ENCODE peak calls at places on chromosomes 6 and 20, in six cellular contexts. Y is cardiac muscle cell, F is spleen, I is AG09309, M is Peyer's patch, U is colonic mucosa. X is an unnamed sample.
A peak's percentile ranks its signal among the peaks of the same experiment; 100 is the strongest.

GRCh38 chr6:38909020-38909730 is 139.4 kb upstream of the GLP1R start:
- DNase-seq in Y (no peak), I (no peak), U (no peak), F (no peak), M (no peak), X (no peak)

GRCh38 chr6:10310826-10311225 is 104.0 kb downstream of the TFAP2A start:
- DNase-seq in F (no peak), Y (no peak), I (no peak), M (no peak), U (no peak), X (no peak)

GRCh38 chr6:43274916-43275597 is 23.0 kb upstream of the SLC22A7 start:
- DNase-seq in M (no peak), Y (no peak), I (no peak), U (peak; percentile 89), F (no peak), X (no peak)

GRCh38 chr6:28941681-28942448 is 18.1 kb upstream of the TRIM27 start:
- DNase-seq in F (no peak), M (no peak), Y (peak; percentile 60), U (no peak), I (no peak), X (no peak)

GRCh38 chr6:21438237-21438985 is 155.1 kb upstream of the SOX4 start:
- DNase-seq in F (no peak), U (no peak), Y (no peak), M (no peak), I (no peak), X (peak; percentile 95)

GRCh38 chr20:47761478-47762047 is 23.7 kb downstream of the SULF2 start:
- DNase-seq in F (no peak), I (no peak), Y (peak; percentile 74), U (no peak), M (no peak), X (no peak)

GRCh38 chr20:17762243-17762872 is 62.6 kb downstream of the BANF2 start:
- DNase-seq in I (no peak), F (no peak), M (no peak), Y (no peak), U (no peak), X (no peak)

GRCh38 chr6:72894091-72894490 is 272.2 kb downstream of the KCNQ5 start:
- DNase-seq in M (no peak), I (no peak), Y (no peak), U (no peak), F (no peak), X (no peak)

GRCh38 chr6:107128175-107128574 is 12.9 kb upstream of the BEND3 start:
- DNase-seq in M (no peak), Y (no peak), U (no peak), F (no peak), I (peak; percentile 27), X (no peak)

GRCh38 chr6:20340459-20340858 is 61.2 kb upstream of the E2F3 start:
- DNase-seq in U (no peak), M (no peak), I (no peak), F (no peak), Y (no peak), X (peak; percentile 10)

GRCh38 chr6:17863971-17864754 is 123.3 kb downstream of the KIF13A start:
- DNase-seq in M (no peak), I (no peak), F (no peak), U (peak; percentile 61), Y (no peak), X (no peak)

GRCh38 chr6:34044945-34045595 is 100.8 kb downstream of the GRM4 start:
- DNase-seq in M (no peak), F (no peak), Y (no peak), I (no peak), U (no peak), X (peak; percentile 59)

GRCh38 chr6:123503619-123504018 is 133.1 kb downstream of the TRDN start:
- DNase-seq in Y (no peak), F (no peak), U (no peak), I (no peak), M (no peak), X (no peak)

GRCh38 chr20:52985687-52986086 is 13.5 kb downstream of the TSHZ2 start:
- DNase-seq in U (no peak), F (no peak), Y (no peak), I (no peak), M (no peak), X (no peak)

GRCh38 chr20:6636209-6637159 is 131.0 kb upstream of the BMP2 start:
- DNase-seq in Y (peak; percentile 71), F (no peak), I (peak; percentile 40), M (no peak), U (peak; percentile 51), X (peak; percentile 16)

GRCh38 chr6:131173680-131174079 is 38.4 kb downstream of the AKAP7 start:
- DNase-seq in Y (no peak), I (no peak), U (no peak), M (no peak), F (no peak), X (no peak)

GRCh38 chr20:3383878-3384495 is 23.5 kb downstream of the DNAAF9 start:
- DNase-seq in Y (no peak), I (no peak), U (no peak), F (no peak), M (no peak), X (peak; percentile 50)

GRCh38 chr6:69866351-69867074 is at the start of gene COL19A1:
- DNase-seq in M (peak; percentile 74), F (peak; percentile 90), I (no peak), U (peak; percentile 21), Y (peak; percentile 51), X (peak; percentile 73)

GRCh38 chr6:101003075-101003474 is 121.9 kb upstream of the ASCC3 start:
- DNase-seq in I (no peak), Y (no peak), M (no peak), U (no peak), F (no peak), X (no peak)

GRCh38 chr6:168228676-168229367 is 90.8 kb downstream of the DACT2 start:
- DNase-seq in F (no peak), M (no peak), U (no peak), I (no peak), Y (no peak), X (no peak)

GRCh38 chr6:76518443-76518842 is 446.0 kb upstream of the IMPG1 start:
- DNase-seq in M (no peak), F (no peak), I (no peak), Y (no peak), U (no peak), X (no peak)

GRCh38 chr6:25218346-25218745 is 60.8 kb upstream of the CARMIL1 start:
- DNase-seq in F (peak; percentile 60), U (no peak), Y (no peak), I (no peak), M (no peak), X (no peak)

GRCh38 chr6:150247803-150248202 is 105.0 kb downstream of the PPP1R14C start:
- DNase-seq in I (no peak), F (no peak), M (no peak), Y (no peak), U (no peak), X (no peak)

GRCh38 chr6:15254074-15254975 is 8.5 kb downstream of the JARID2 start:
- DNase-seq in U (no peak), M (no peak), F (no peak), I (no peak), Y (no peak), X (peak; percentile 86)
- TF ChIP-seq CTCF in U (no peak), M (no peak), F (no peak), I (no peak), Y (no peak), X (peak; percentile 29)

DNA sequence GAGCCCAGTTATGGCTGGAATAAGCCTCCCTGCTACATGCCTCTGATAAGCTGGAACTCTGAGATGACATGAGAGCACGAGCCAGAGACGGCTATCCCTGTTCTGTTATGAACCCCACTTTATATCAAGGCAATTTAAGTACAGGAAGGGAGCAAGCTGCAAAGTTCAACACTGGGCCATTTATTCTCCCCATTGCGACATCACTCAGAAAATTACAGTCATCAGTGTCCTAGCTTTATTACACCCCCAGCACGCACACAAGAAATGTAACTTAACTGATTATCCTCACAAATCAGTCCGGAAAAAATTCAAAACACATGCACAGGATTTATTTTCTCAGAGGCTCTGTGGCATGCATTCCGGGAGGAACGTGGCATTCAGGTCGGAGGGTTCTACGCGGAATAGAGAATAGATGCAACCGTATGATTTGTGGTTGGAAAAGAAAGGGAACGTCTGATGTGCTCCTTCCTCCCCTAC is 125.4 kb upstream of the SLC2A12 start:
- DNase-seq in I (peak; percentile 83), U (peak; percentile 24), F (no peak), Y (no peak), M (no peak), X (no peak)
- H3K4me3 ChIP-seq in I (peak overlapping the region; percentile 50), U (peak overlapping the region; percentile 29), F (peak overlapping the region; percentile 76), Y (no peak overlapping the region), M (peak overlapping the region; percentile 80), X (peak overlapping the region; percentile 43)

GRCh38 chr6:132598473-132598872 is 8.9 kb upstream of the TAAR5 start:
- DNase-seq in U (no peak), Y (peak; percentile 34), F (no peak), I (no peak), M (no peak), X (peak; percentile 46)
- TF ChIP-seq CTCF in U (no peak), Y (peak; percentile 30), F (no peak), I (peak; percentile 17), M (peak; percentile 41), X (peak; percentile 50)

GRCh38 chr6:75481394-75481793 is 12.2 kb downstream of the FILIP1 start:
- DNase-seq in F (no peak), U (no peak), Y (no peak), I (no peak), M (no peak), X (no peak)
- H3K4me3 ChIP-seq in F (no peak overlapping the region), U (no peak overlapping the region), Y (no peak overlapping the region), I (no peak overlapping the region), M (no peak overlapping the region), X (no peak overlapping the region)

GRCh38 chr6:4464638-4465037 is 311.6 kb upstream of the CDYL start:
- DNase-seq in F (no peak), U (no peak), Y (no peak), I (no peak), M (no peak), X (no peak)

GRCh38 chr6:4472222-4472621 is 304.0 kb upstream of the CDYL start:
- DNase-seq in F (no peak), I (no peak), M (no peak), U (no peak), Y (no peak), X (no peak)

GRCh38 chr6:4470698-4471210 is 305.4 kb upstream of the CDYL start:
- DNase-seq in I (no peak), F (no peak), Y (no peak), M (no peak), U (no peak), X (no peak)

GRCh38 chr6:4466260-4466659 is 309.9 kb upstream of the CDYL start:
- DNase-seq in Y (no peak), F (no peak), I (no peak), U (no peak), M (no peak), X (no peak)

DNA sequence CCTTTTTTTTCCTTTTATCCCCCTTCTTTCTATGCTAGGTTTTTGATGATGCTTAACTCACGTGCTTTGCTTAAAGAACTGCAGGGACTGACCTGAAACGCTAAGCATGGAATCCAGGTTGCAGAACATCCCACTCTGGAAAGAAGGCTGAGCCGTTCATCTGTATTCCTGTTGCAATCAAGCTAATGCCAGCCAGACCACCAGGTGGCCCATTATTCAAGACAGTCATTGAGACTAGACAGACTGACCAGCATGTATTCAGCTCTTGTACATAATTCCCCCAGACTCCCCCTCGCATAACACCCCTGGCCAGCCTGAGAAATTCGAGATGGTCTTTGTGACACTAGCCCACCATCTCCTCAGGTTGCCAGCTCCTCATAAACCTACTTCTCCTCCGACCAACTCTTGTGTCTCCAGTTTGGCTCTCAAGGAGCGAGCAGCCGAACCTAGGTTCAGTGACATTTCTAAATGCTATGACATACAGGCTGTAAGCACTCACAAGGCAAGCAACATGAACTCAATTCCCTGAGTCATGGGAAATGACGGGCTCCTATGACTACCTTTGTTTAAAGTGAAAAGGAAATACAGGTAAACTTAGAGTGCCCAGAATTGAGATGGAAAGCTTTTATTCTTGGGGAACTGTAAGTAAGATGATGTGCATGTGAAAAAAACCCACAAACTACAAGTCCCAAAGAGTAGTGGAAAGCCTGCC is 309.3 kb upstream of the CDYL start:
- DNase-seq in M (no peak), I (no peak), U (no peak), Y (no peak), F (no peak), X (no peak)
- TF ChIP-seq CTCF in M (no peak), I (peak; percentile 13), U (no peak), Y (peak; percentile 7), F (no peak), X (no peak)

X was measured in GM12865.